ENCODE peak calls at places on chromosomes 4 and X, in six cellular contexts. C is IMR-90, S is mesenchymal stem cell, J is trophoblast cell, Y is H9, I is H1. K is an unnamed sample.
A peak's percentile ranks its signal among the peaks of the same experiment; 100 is the strongest.

GRCh38 chrX:14676431-14676830 is 147.1 kb downstream of the GLRA2 start:
- DNase-seq in J (no peak), I (no peak), Y (no peak), C (peak; percentile 10), S (peak; percentile 51), K (no peak)

GRCh38 chrX:24243692-24244091 is 70.2 kb downstream of the SUPT20HL2 start:
- DNase-seq in Y (no peak), J (no peak), S (no peak), I (no peak), C (peak; percentile 9), K (no peak)

GRCh38 chrX:68209008-68209407 is 224.3 kb downstream of the OPHN1 start:
- DNase-seq in S (no peak), I (no peak), C (no peak), J (no peak), Y (no peak), K (no peak)

GRCh38 chr4:107058828-107059227 is 22.7 kb upstream of the DKK2 start:
- DNase-seq in I (no peak), C (no peak), Y (no peak), S (no peak), J (no peak), K (no peak)

GRCh38 chr4:85787133-85787532 is 312.2 kb downstream of the ARHGAP24 start:
- DNase-seq in I (no peak), J (no peak), C (peak; percentile 93), S (peak; percentile 89), Y (no peak), K (no peak)

GRCh38 chr4:1602621-1603412 is 81.3 kb downstream of the FAM53A start:
- DNase-seq in I (no peak), J (no peak), S (no peak), C (no peak), Y (no peak), K (no peak)

GRCh38 chr4:87092389-87093141 is 127.9 kb downstream of the KLHL8 start:
- DNase-seq in S (peak; percentile 79), C (peak; percentile 91), I (no peak), J (peak; percentile 82), Y (no peak), K (no peak)

GRCh38 chr4:88033309-88033708 is 25.9 kb downstream of the PKD2 start:
- DNase-seq in I (no peak), C (peak; percentile 72), Y (no peak), S (peak; percentile 76), J (peak; percentile 28), K (peak; percentile 35)

GRCh38 chrX:10906861-10907260 is 204.3 kb upstream of the HCCS start:
- DNase-seq in Y (no peak), C (peak; percentile 22), J (no peak), S (no peak), I (no peak), K (no peak)

GRCh38 chr4:69977582-69977981 is 12.1 kb upstream of the CSN2 start:
- DNase-seq in S (no peak), Y (no peak), I (no peak), J (no peak), C (no peak), K (no peak)

GRCh38 chr4:159019356-159019755 is 83.5 kb upstream of the RAPGEF2 start:
- DNase-seq in J (no peak), S (no peak), I (no peak), C (no peak), Y (no peak), K (no peak)
- H4K91ac ChIP-seq in J (no peak overlapping the region), S (no peak overlapping the region), I (peak overlapping the region; percentile 2), C (no peak overlapping the region), Y (no peak overlapping the region), K (no peak overlapping the region)

GRCh38 chr4:10529256-10529890 is 72.1 kb upstream of the ZNF518B start:
- DNase-seq in Y (no peak), C (no peak), S (no peak), I (no peak), J (peak; percentile 28), K (no peak)
- H4K91ac ChIP-seq in Y (no peak overlapping the region), C (no peak overlapping the region), S (no peak overlapping the region), I (no peak overlapping the region), J (no peak overlapping the region), K (no peak overlapping the region)

GRCh38 chr4:109041463-109041862 is 261.0 kb downstream of the COL25A1 start:
- DNase-seq in C (peak; percentile 50), I (no peak), J (no peak), S (peak; percentile 45), Y (no peak), K (no peak)

GRCh38 chr4:109043286-109043685 is 259.2 kb downstream of the COL25A1 start:
- DNase-seq in C (no peak), I (no peak), Y (no peak), J (no peak), S (no peak), K (no peak)

GRCh38 chr4:109044446-109044845 is 258.0 kb downstream of the COL25A1 start:
- DNase-seq in S (no peak), J (no peak), C (no peak), I (no peak), Y (no peak), K (no peak)

GRCh38 chr4:109040441-109040840 is 262.0 kb downstream of the COL25A1 start:
- DNase-seq in J (peak; percentile 6), C (no peak), I (no peak), S (peak; percentile 30), Y (no peak), K (no peak)
- H4K91ac ChIP-seq in J (no peak overlapping the region), C (no peak overlapping the region), I (no peak overlapping the region), S (no peak overlapping the region), Y (no peak overlapping the region), K (no peak overlapping the region)

DNA sequence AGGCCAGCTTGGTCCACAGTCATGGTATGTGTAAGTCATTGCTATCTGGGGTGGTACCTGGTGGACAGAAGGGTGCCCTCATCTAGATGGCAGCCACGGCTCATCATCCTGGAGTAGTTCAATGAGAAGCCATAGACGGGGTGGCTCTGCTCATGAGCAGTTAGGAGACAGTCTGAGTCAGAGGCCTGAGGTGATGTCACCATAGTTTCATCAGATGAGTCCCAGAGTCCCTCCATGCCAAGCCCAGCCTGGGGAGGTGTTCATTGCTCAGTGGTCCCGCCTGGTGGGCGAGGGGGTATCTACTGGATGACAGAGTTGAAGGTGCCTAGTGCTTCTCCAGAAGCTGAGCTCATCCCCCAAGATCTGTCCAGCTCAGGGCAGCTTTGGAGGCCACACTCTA is 49.8 kb downstream of the DLG3 start:
- DNase-seq in S (no peak), I (no peak), C (peak; percentile 20), Y (no peak), J (no peak), K (no peak)
- H4K91ac ChIP-seq in S (no peak overlapping the region), I (no peak overlapping the region), C (no peak overlapping the region), Y (no peak overlapping the region), J (no peak overlapping the region), K (no peak overlapping the region)